ENCODE peak calls at places on chromosomes 2 and 18, in six cellular contexts. B is AG04450; Z is naive thymus-derived CD4-positive, alpha-beta T cell; J is aorta; Q is stomach; X is lower lobe of right lung. Y is an unnamed sample.

GRCh38 chr2:53636616-53637015 is 131.0 kb upstream of the CHAC2 start:
- DNase-seq in B (no peak), Z (no peak), J (no peak), Q (no peak), X (no peak), Y (no peak)

GRCh38 chr2:196315388-196316049 is 144.1 kb upstream of the STK17B start:
- DNase-seq in B (no peak), Z (no peak), J (no peak), Q (no peak), X (no peak), Y (no peak)

GRCh38 chr2:41736105-41736567 is 311.7 kb upstream of the PKDCC start:
- DNase-seq in B (no peak), Z (no peak), J (peak; percentile 45), Q (no peak), X (no peak), Y (no peak)

GRCh38 chr18:48955528-48956261 is 4.9 kb upstream of the SMAD7 start:
- DNase-seq in B (no peak), Z (no peak), J (peak; percentile 91), Q (peak; percentile 50), X (peak; percentile 63), Y (no peak)

GRCh38 chr2:171882095-171882769 is 11.8 kb downstream of the SLC25A12 start:
- DNase-seq in B (no peak), Z (no peak), J (no peak), Q (no peak), X (no peak), Y (no peak)

GRCh38 chr2:135226961-135227360 is 174.9 kb downstream of the RAB3GAP1 start:
- DNase-seq in B (no peak), Z (no peak), J (no peak), Q (no peak), X (no peak), Y (no peak)

GRCh38 chr2:130892793-130893785 is 56.4 kb downstream of the ARHGEF4 start:
- DNase-seq in B (no peak), Z (no peak), J (no peak), Q (no peak), X (no peak), Y (no peak)

GRCh38 chr2:182763311-182763912 is 47.4 kb downstream of the DNAJC10 start:
- DNase-seq in B (no peak), Z (no peak), J (no peak), Q (no peak), X (no peak), Y (no peak)

GRCh38 chr2:7694066-7695000 is 777.1 kb downstream of the RNF144A start:
- DNase-seq in B (no peak), Z (no peak), J (no peak), Q (no peak), X (no peak), Y (no peak)

GRCh38 chr2:211957799-211958198 is 580.8 kb downstream of the ERBB4 start:
- DNase-seq in B (no peak), Z (no peak), J (no peak), Q (no peak), X (no peak), Y (no peak)

GRCh38 chr2:69514406-69514805 is 77.2 kb upstream of the NFU1 start:
- DNase-seq in B (peak; percentile 83), Z (no peak), J (peak; percentile 62), Q (no peak), X (no peak), Y (peak; percentile 31)

GRCh38 chr2:236728916-236729670 is 159.5 kb downstream of the ACKR3 start:
- DNase-seq in B (no peak), Z (no peak), J (no peak), Q (no peak), X (no peak), Y (no peak)

GRCh38 chr18:76496200-76496890 is 1.3 kb upstream of the ZNF516 start:
- DNase-seq in B (peak; percentile 37), Z (peak; percentile 52), J (peak; percentile 84), Q (peak; percentile 63), X (peak; percentile 88), Y (peak; percentile 67)

GRCh38 chr2:31980674-31981356 is 30.0 kb downstream of the MEMO1 start:
- DNase-seq in B (no peak), Z (peak; percentile 28), J (no peak), Q (no peak), X (no peak), Y (no peak)

GRCh38 chr2:26704441-26704977 is 12.0 kb downstream of the KCNK3 start:
- DNase-seq in B (no peak), Z (no peak), J (no peak), Q (no peak), X (no peak), Y (no peak)

GRCh38 chr2:54503192-54503591 is 47.1 kb downstream of the SPTBN1 start:
- DNase-seq in B (no peak), Z (peak; percentile 15), J (no peak), Q (no peak), X (no peak), Y (no peak)

GRCh38 chr2:48738806-48739205 is 16.7 kb downstream of the LHCGR start:
- DNase-seq in B (no peak), Z (no peak), J (no peak), Q (no peak), X (no peak), Y (no peak)

GRCh38 chr18:73626221-73626620 is 521.4 kb downstream of the FBXO15 start:
- DNase-seq in B (no peak), Z (no peak), J (no peak), Q (no peak), X (no peak), Y (no peak)

GRCh38 chr2:222796413-222797103 is 64.3 kb upstream of the ACSL3 start:
- DNase-seq in B (no peak), Z (no peak), J (no peak), Q (peak; percentile 77), X (no peak), Y (no peak)

GRCh38 chr2:158650646-158651357 is 144.3 kb upstream of the DAPL1 start:
- DNase-seq in B (no peak), Z (no peak), J (no peak), Q (no peak), X (no peak), Y (no peak)
- H3K27ac ChIP-seq in B (no peak overlapping the region), Z (no peak overlapping the region), J (no peak overlapping the region), Q (no peak overlapping the region), X (no peak overlapping the region), Y (peak overlapping the region; percentile 45)

DNA sequence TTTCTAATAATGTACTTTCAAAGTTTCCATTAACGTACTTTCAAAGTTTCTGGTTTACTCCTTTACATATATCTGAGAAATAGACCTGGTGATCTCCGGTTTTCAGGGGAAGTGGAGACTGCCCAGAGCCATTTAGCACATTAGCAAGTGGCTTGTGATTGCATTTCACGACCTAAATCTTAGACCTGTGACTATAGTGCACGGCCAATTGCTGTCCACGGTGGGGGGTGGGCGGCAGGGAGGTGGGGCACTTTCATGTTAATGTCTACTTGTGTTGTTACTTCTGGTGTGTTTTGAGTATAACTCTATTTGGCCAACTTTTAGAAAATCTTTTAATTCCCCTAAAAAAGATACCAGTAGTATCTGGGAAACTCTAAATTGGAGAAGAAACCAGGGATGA is 11.3 kb downstream of the GATA6 start:
- DNase-seq in B (no peak), Z (no peak), J (no peak), Q (no peak), X (no peak), Y (no peak)
- H3K27ac ChIP-seq in B (no peak overlapping the region), Z (no peak overlapping the region), J (no peak overlapping the region), Q (peak overlapping the region; percentile 95), X (no peak overlapping the region), Y (peak overlapping the region; percentile 100)

DNA sequence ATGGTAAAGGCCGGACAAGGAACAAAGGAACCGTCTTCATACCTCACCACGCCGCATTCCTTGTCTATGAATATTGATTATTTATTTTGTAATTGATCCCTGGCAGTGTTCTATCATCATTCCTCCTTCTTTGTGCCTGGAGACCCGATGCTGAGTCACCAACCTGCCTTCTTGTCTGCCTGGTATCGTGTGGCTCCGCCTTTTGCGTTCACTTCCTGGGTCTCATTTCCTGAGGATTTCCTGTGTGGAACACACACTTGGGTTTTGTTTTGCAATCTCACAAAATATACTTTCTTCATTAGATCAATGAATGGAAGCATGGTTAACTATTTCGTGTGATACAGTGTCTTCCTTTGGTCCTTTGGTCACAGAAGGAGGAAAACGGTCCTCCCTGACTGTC is 95.5 kb upstream of the SNTG2 start:
- DNase-seq in B (no peak), Z (no peak), J (no peak), Q (no peak), X (no peak), Y (no peak)
- H3K27ac ChIP-seq in B (no peak overlapping the region), Z (no peak overlapping the region), J (no peak overlapping the region), Q (no peak overlapping the region), X (no peak overlapping the region), Y (no peak overlapping the region)

GRCh38 chr18:12318334-12318697 is 10.3 kb downstream of the TUBB6 start:
- DNase-seq in B (no peak), Z (no peak), J (no peak), Q (no peak), X (no peak), Y (no peak)
- H3K27ac ChIP-seq in B (no peak overlapping the region), Z (no peak overlapping the region), J (peak overlapping the region; percentile 37), Q (peak overlapping the region; percentile 71), X (peak overlapping the region; percentile 66), Y (peak overlapping the region; percentile 81)

GRCh38 chr2:167681234-167681633 is 566.2 kb downstream of the STK39 start:
- DNase-seq in B (no peak), Z (no peak), J (no peak), Q (no peak), X (no peak), Y (no peak)

GRCh38 chr2:167675906-167676305 is 571.5 kb downstream of the STK39 start:
- DNase-seq in B (no peak), Z (no peak), J (no peak), Q (no peak), X (no peak), Y (no peak)

GRCh38 chr2:167681646-167682045 is 565.7 kb downstream of the STK39 start:
- DNase-seq in B (no peak), Z (no peak), J (no peak), Q (no peak), X (no peak), Y (no peak)

GRCh38 chr2:167678158-167678557 is 569.2 kb downstream of the STK39 start:
- DNase-seq in B (no peak), Z (no peak), J (no peak), Q (no peak), X (no peak), Y (no peak)
- H3K27ac ChIP-seq in B (no peak overlapping the region), Z (no peak overlapping the region), J (no peak overlapping the region), Q (no peak overlapping the region), X (no peak overlapping the region), Y (no peak overlapping the region)

GRCh38 chr2:11829947-11830707 is 83.7 kb downstream of the LPIN1 start:
- DNase-seq in B (peak; percentile 89), Z (peak; percentile 69), J (peak; percentile 79), Q (peak; percentile 64), X (peak; percentile 73), Y (peak; percentile 53)

GRCh38 chr2:11827547-11827946 is 81.1 kb downstream of the LPIN1 start:
- DNase-seq in B (no peak), Z (no peak), J (no peak), Q (no peak), X (no peak), Y (no peak)

GRCh38 chr2:11830708-11831301 is 84.4 kb downstream of the LPIN1 start:
- DNase-seq in B (no peak), Z (no peak), J (no peak), Q (no peak), X (no peak), Y (no peak)

GRCh38 chr2:11829324-11829946 is 83.0 kb downstream of the LPIN1 start:
- DNase-seq in B (no peak), Z (peak; percentile 57), J (peak; percentile 83), Q (peak; percentile 63), X (peak; percentile 73), Y (peak; percentile 64)

GRCh38 chr2:11828933-11829323 is 82.5 kb downstream of the LPIN1 start:
- DNase-seq in B (no peak), Z (no peak), J (no peak), Q (no peak), X (no peak), Y (no peak)
- H3K27ac ChIP-seq in B (no peak overlapping the region), Z (no peak overlapping the region), J (peak overlapping the region; percentile 91), Q (peak overlapping the region; percentile 81), X (peak overlapping the region; percentile 21), Y (peak overlapping the region; percentile 80)